ENCODE peak calls at places on chromosomes 5 and 9, in ten cellular contexts. One of them, this sample, is unnamed.

GRCh38 chr9:17018001-17018491 is 116.8 kb upstream of the CNTLN start:
- DNase-seq in A549: no peak
- DNase-seq in hepatocyte: no peak
- DNase-seq in IMR-90: peak; percentile 75
- DNase-seq in cardiac fibroblast: peak; percentile 32
- DNase-seq in brain microvascular endothelial cell: peak; percentile 7
- DNase-seq in epithelial cell of proximal tubule: no peak
- DNase-seq in PC-9: no peak
- DNase-seq in cardiac muscle cell: no peak
- DNase-seq in choroid plexus epithelial cell: peak; percentile 14
- DNase-seq in this sample: peak; percentile 31

GRCh38 chr5:142958933-142959682 is 188.9 kb downstream of the ARHGAP26 start:
- DNase-seq in brain microvascular endothelial cell: no peak
- DNase-seq in A549: no peak
- DNase-seq in PC-9: no peak
- DNase-seq in epithelial cell of proximal tubule: no peak
- DNase-seq in cardiac muscle cell: no peak
- DNase-seq in choroid plexus epithelial cell: no peak
- DNase-seq in cardiac fibroblast: no peak
- DNase-seq in hepatocyte: no peak
- DNase-seq in IMR-90: no peak
- DNase-seq in this sample: no peak

GRCh38 chr9:27654629-27655285 is 81.5 kb upstream of the C9orf72 start:
- DNase-seq in cardiac muscle cell: no peak
- DNase-seq in A549: no peak
- DNase-seq in PC-9: no peak
- DNase-seq in epithelial cell of proximal tubule: no peak
- DNase-seq in hepatocyte: no peak
- DNase-seq in IMR-90: no peak
- DNase-seq in brain microvascular endothelial cell: no peak
- DNase-seq in cardiac fibroblast: no peak
- DNase-seq in choroid plexus epithelial cell: no peak
- DNase-seq in this sample: no peak

GRCh38 chr9:7665874-7666273 is 133.7 kb downstream of the DMAC1 start:
- DNase-seq in A549: no peak
- DNase-seq in brain microvascular endothelial cell: no peak
- DNase-seq in cardiac fibroblast: no peak
- DNase-seq in epithelial cell of proximal tubule: no peak
- DNase-seq in PC-9: no peak
- DNase-seq in choroid plexus epithelial cell: no peak
- DNase-seq in hepatocyte: no peak
- DNase-seq in cardiac muscle cell: no peak
- DNase-seq in IMR-90: no peak
- DNase-seq in this sample: no peak

GRCh38 chr9:122053951-122054350 is 39.2 kb downstream of the TTLL11 start:
- DNase-seq in hepatocyte: no peak
- DNase-seq in epithelial cell of proximal tubule: no peak
- DNase-seq in cardiac muscle cell: no peak
- DNase-seq in cardiac fibroblast: no peak
- DNase-seq in brain microvascular endothelial cell: no peak
- DNase-seq in IMR-90: no peak
- DNase-seq in PC-9: no peak
- DNase-seq in choroid plexus epithelial cell: no peak
- DNase-seq in A549: no peak
- DNase-seq in this sample: no peak

GRCh38 chr9:110065527-110065926 is 142.4 kb downstream of the C9orf152 start:
- DNase-seq in IMR-90: peak; percentile 66
- DNase-seq in choroid plexus epithelial cell: peak; percentile 87
- DNase-seq in cardiac fibroblast: peak; percentile 86
- DNase-seq in hepatocyte: no peak
- DNase-seq in cardiac muscle cell: no peak
- DNase-seq in A549: no peak
- DNase-seq in PC-9: no peak
- DNase-seq in brain microvascular endothelial cell: no peak
- DNase-seq in epithelial cell of proximal tubule: no peak
- DNase-seq in this sample: no peak

GRCh38 chr5:143576721-143577484 is 173.4 kb upstream of the NR3C1 start:
- DNase-seq in cardiac fibroblast: peak; percentile 87
- DNase-seq in IMR-90: peak; percentile 85
- DNase-seq in cardiac muscle cell: no peak
- DNase-seq in hepatocyte: peak; percentile 52
- DNase-seq in A549: no peak
- DNase-seq in choroid plexus epithelial cell: peak; percentile 92
- DNase-seq in brain microvascular endothelial cell: peak; percentile 68
- DNase-seq in epithelial cell of proximal tubule: no peak
- DNase-seq in PC-9: no peak
- DNase-seq in this sample: peak; percentile 54

GRCh38 chr5:172427202-172427601 is 27.1 kb downstream of the SH3PXD2B start:
- DNase-seq in brain microvascular endothelial cell: no peak
- DNase-seq in A549: no peak
- DNase-seq in choroid plexus epithelial cell: no peak
- DNase-seq in PC-9: no peak
- DNase-seq in cardiac muscle cell: no peak
- DNase-seq in IMR-90: no peak
- DNase-seq in hepatocyte: no peak
- DNase-seq in epithelial cell of proximal tubule: no peak
- DNase-seq in cardiac fibroblast: no peak
- DNase-seq in this sample: no peak

GRCh38 chr5:136058031-136058971 is 29.5 kb downstream of the TGFBI start:
- DNase-seq in brain microvascular endothelial cell: peak; percentile 98
- DNase-seq in choroid plexus epithelial cell: peak; percentile 98
- DNase-seq in PC-9: peak; percentile 72
- DNase-seq in IMR-90: peak; percentile 100
- DNase-seq in hepatocyte: peak; percentile 93
- DNase-seq in cardiac fibroblast: peak; percentile 98
- DNase-seq in epithelial cell of proximal tubule: no peak
- DNase-seq in A549: peak; percentile 70
- DNase-seq in cardiac muscle cell: no peak
- DNase-seq in this sample: peak; percentile 90

GRCh38 chr9:14962193-14962899 is 52.1 kb upstream of the FREM1 start:
- DNase-seq in hepatocyte: no peak
- DNase-seq in cardiac fibroblast: no peak
- DNase-seq in epithelial cell of proximal tubule: no peak
- DNase-seq in IMR-90: no peak
- DNase-seq in choroid plexus epithelial cell: no peak
- DNase-seq in cardiac muscle cell: no peak
- DNase-seq in brain microvascular endothelial cell: no peak
- DNase-seq in PC-9: peak; percentile 43
- DNase-seq in A549: no peak
- DNase-seq in this sample: no peak

GRCh38 chr5:76473676-76474075 is 70.6 kb downstream of the IQGAP2 start:
- DNase-seq in choroid plexus epithelial cell: no peak
- DNase-seq in brain microvascular endothelial cell: no peak
- DNase-seq in epithelial cell of proximal tubule: no peak
- DNase-seq in IMR-90: no peak
- DNase-seq in PC-9: no peak
- DNase-seq in cardiac fibroblast: no peak
- DNase-seq in hepatocyte: no peak
- DNase-seq in cardiac muscle cell: no peak
- DNase-seq in A549: no peak
- DNase-seq in this sample: no peak

GRCh38 chr9:2800385-2801179 is 43.3 kb downstream of the PUM3 start:
- DNase-seq in A549: no peak
- DNase-seq in PC-9: no peak
- DNase-seq in cardiac muscle cell: peak; percentile 41
- DNase-seq in brain microvascular endothelial cell: no peak
- DNase-seq in hepatocyte: peak; percentile 47
- DNase-seq in IMR-90: peak; percentile 36
- DNase-seq in epithelial cell of proximal tubule: no peak
- DNase-seq in cardiac fibroblast: peak; percentile 56
- DNase-seq in choroid plexus epithelial cell: peak; percentile 69
- DNase-seq in this sample: no peak

GRCh38 chr9:3931996-3932906 is 367.6 kb downstream of the GLIS3 start:
- DNase-seq in cardiac fibroblast: peak; percentile 37
- DNase-seq in IMR-90: peak; percentile 43
- DNase-seq in choroid plexus epithelial cell: peak; percentile 40
- DNase-seq in A549: no peak
- DNase-seq in cardiac muscle cell: no peak
- DNase-seq in PC-9: no peak
- DNase-seq in brain microvascular endothelial cell: no peak
- DNase-seq in epithelial cell of proximal tubule: no peak
- DNase-seq in hepatocyte: no peak
- DNase-seq in this sample: no peak

GRCh38 chr5:1654786-1655495 is 131.2 kb upstream of the LPCAT1 start:
- DNase-seq in brain microvascular endothelial cell: no peak
- DNase-seq in hepatocyte: no peak
- DNase-seq in PC-9: no peak
- DNase-seq in A549: no peak
- DNase-seq in epithelial cell of proximal tubule: no peak
- DNase-seq in cardiac fibroblast: no peak
- DNase-seq in cardiac muscle cell: no peak
- DNase-seq in IMR-90: no peak
- DNase-seq in choroid plexus epithelial cell: no peak
- DNase-seq in this sample: no peak

GRCh38 chr9:89465726-89466308 is 32.1 kb downstream of the SEMA4D start:
- DNase-seq in choroid plexus epithelial cell: no peak
- DNase-seq in IMR-90: no peak
- DNase-seq in cardiac fibroblast: no peak
- DNase-seq in brain microvascular endothelial cell: no peak
- DNase-seq in epithelial cell of proximal tubule: no peak
- DNase-seq in cardiac muscle cell: no peak
- DNase-seq in PC-9: no peak
- DNase-seq in hepatocyte: no peak
- DNase-seq in A549: no peak
- DNase-seq in this sample: no peak

GRCh38 chr9:98263482-98264357 is 8.3 kb upstream of the TBC1D2 start:
- DNase-seq in cardiac muscle cell: peak; percentile 81
- DNase-seq in PC-9: peak; percentile 59
- DNase-seq in choroid plexus epithelial cell: peak; percentile 91
- DNase-seq in IMR-90: peak; percentile 84
- DNase-seq in brain microvascular endothelial cell: peak; percentile 79
- DNase-seq in epithelial cell of proximal tubule: no peak
- DNase-seq in A549: peak; percentile 74
- DNase-seq in hepatocyte: peak; percentile 84
- DNase-seq in cardiac fibroblast: peak; percentile 89
- DNase-seq in this sample: peak; percentile 61

GRCh38 chr9:134616341-134616740 is 25.3 kb upstream of the COL5A1 start:
- DNase-seq in PC-9: no peak
- DNase-seq in epithelial cell of proximal tubule: no peak
- DNase-seq in hepatocyte: no peak
- DNase-seq in A549: no peak
- DNase-seq in choroid plexus epithelial cell: no peak
- DNase-seq in IMR-90: no peak
- DNase-seq in brain microvascular endothelial cell: no peak
- DNase-seq in cardiac fibroblast: no peak
- DNase-seq in cardiac muscle cell: no peak
- DNase-seq in this sample: no peak

GRCh38 chr9:77954619-77955018 is 77.0 kb downstream of the GNAQ start:
- DNase-seq in PC-9: no peak
- DNase-seq in cardiac fibroblast: no peak
- DNase-seq in A549: no peak
- DNase-seq in brain microvascular endothelial cell: no peak
- DNase-seq in choroid plexus epithelial cell: no peak
- DNase-seq in epithelial cell of proximal tubule: no peak
- DNase-seq in cardiac muscle cell: no peak
- DNase-seq in hepatocyte: no peak
- DNase-seq in IMR-90: no peak
- DNase-seq in this sample: no peak

DNA sequence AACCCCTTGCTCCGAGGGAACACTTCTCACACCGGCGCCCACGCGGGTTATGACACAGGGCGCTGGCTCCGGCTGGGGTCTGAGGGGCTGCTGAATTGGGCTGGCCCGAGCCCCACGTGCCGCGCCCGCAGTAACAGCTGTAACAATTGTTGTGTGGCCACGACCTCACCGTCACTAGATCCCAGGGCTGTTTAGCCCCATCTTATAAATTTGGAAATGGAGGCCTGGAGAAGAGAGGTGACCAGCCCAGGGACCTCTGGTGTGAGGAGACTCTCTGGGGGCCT is 2.0 kb downstream of the EGFL7 start:
- DNase-seq in brain microvascular endothelial cell: no peak
- DNase-seq in cardiac fibroblast: no peak
- DNase-seq in PC-9: no peak
- DNase-seq in A549: no peak
- DNase-seq in cardiac muscle cell: no peak
- DNase-seq in epithelial cell of proximal tubule: no peak
- DNase-seq in IMR-90: no peak
- DNase-seq in choroid plexus epithelial cell: no peak
- DNase-seq in hepatocyte: no peak
- DNase-seq in this sample: no peak
- H3K4me3 ChIP-seq in brain microvascular endothelial cell: no peak overlapping the region
- H3K4me3 ChIP-seq in cardiac fibroblast: peak overlapping the region; percentile 44
- H3K4me3 ChIP-seq in PC-9: no peak overlapping the region
- H3K4me3 ChIP-seq in A549: peak overlapping the region; percentile 68
- H3K4me3 ChIP-seq in cardiac muscle cell: no peak overlapping the region
- H3K4me3 ChIP-seq in epithelial cell of proximal tubule: no peak overlapping the region
- H3K4me3 ChIP-seq in IMR-90: no peak overlapping the region
- H3K4me3 ChIP-seq in choroid plexus epithelial cell: no peak overlapping the region
- H3K4me3 ChIP-seq in hepatocyte: no peak overlapping the region
- H3K4me3 ChIP-seq in this sample: no peak overlapping the region

GRCh38 chr5:139155333-139155732 is 42.8 kb downstream of the SIL1 start:
- DNase-seq in PC-9: no peak
- DNase-seq in epithelial cell of proximal tubule: no peak
- DNase-seq in cardiac fibroblast: no peak
- DNase-seq in brain microvascular endothelial cell: no peak
- DNase-seq in hepatocyte: no peak
- DNase-seq in IMR-90: no peak
- DNase-seq in A549: no peak
- DNase-seq in choroid plexus epithelial cell: no peak
- DNase-seq in cardiac muscle cell: no peak
- DNase-seq in this sample: no peak
- TF ChIP-seq CTCF in PC-9: no peak
- TF ChIP-seq CTCF in epithelial cell of proximal tubule: no peak
- TF ChIP-seq CTCF in cardiac fibroblast: no peak
- TF ChIP-seq CTCF in brain microvascular endothelial cell: no peak
- TF ChIP-seq CTCF in hepatocyte: no peak
- TF ChIP-seq CTCF in IMR-90: no peak
- TF ChIP-seq CTCF in A549: no peak
- TF ChIP-seq CTCF in choroid plexus epithelial cell: no peak
- TF ChIP-seq CTCF in cardiac muscle cell: no peak
- TF ChIP-seq CTCF in this sample: no peak

GRCh38 chr5:151208481-151208914 is 15.4 kb downstream of the CCDC69 start:
- DNase-seq in brain microvascular endothelial cell: no peak
- DNase-seq in PC-9: no peak
- DNase-seq in cardiac fibroblast: peak; percentile 25
- DNase-seq in A549: no peak
- DNase-seq in choroid plexus epithelial cell: no peak
- DNase-seq in epithelial cell of proximal tubule: no peak
- DNase-seq in cardiac muscle cell: no peak
- DNase-seq in IMR-90: no peak
- DNase-seq in hepatocyte: no peak
- DNase-seq in this sample: no peak
- H3K4me3 ChIP-seq in brain microvascular endothelial cell: no peak overlapping the region
- H3K4me3 ChIP-seq in PC-9: no peak overlapping the region
- H3K4me3 ChIP-seq in cardiac fibroblast: no peak overlapping the region
- H3K4me3 ChIP-seq in A549: no peak overlapping the region
- H3K4me3 ChIP-seq in choroid plexus epithelial cell: no peak overlapping the region
- H3K4me3 ChIP-seq in epithelial cell of proximal tubule: no peak overlapping the region
- H3K4me3 ChIP-seq in cardiac muscle cell: no peak overlapping the region
- H3K4me3 ChIP-seq in IMR-90: no peak overlapping the region
- H3K4me3 ChIP-seq in hepatocyte: no peak overlapping the region
- H3K4me3 ChIP-seq in this sample: no peak overlapping the region

DNA sequence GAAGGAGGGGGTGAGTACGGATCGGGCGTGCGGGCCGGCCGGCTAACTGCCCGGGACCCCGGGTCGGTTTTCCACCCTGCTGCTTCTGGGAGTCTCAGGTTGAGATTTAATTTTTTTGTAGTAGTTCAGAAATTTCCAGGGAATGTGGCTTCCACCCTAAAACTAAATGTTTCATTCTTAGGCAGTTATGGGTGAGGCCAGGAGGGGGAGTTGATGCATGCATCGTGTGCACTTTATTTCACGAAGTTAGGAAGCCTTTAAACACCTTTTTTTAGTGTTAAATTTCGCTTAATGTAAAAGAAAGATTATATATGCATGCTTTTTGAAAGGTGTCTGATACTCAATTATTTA is 914 bp downstream of the CDK9 start:
- DNase-seq in A549: no peak
- DNase-seq in cardiac fibroblast: peak; percentile 45
- DNase-seq in hepatocyte: no peak
- DNase-seq in epithelial cell of proximal tubule: no peak
- DNase-seq in brain microvascular endothelial cell: no peak
- DNase-seq in PC-9: no peak
- DNase-seq in choroid plexus epithelial cell: peak; percentile 53
- DNase-seq in cardiac muscle cell: no peak
- DNase-seq in IMR-90: no peak
- DNase-seq in this sample: no peak
- TF ChIP-seq CTCF in A549: peak; percentile 50
- TF ChIP-seq CTCF in cardiac fibroblast: peak; percentile 54
- TF ChIP-seq CTCF in hepatocyte: peak; percentile 47
- TF ChIP-seq CTCF in epithelial cell of proximal tubule: peak; percentile 57
- TF ChIP-seq CTCF in brain microvascular endothelial cell: peak; percentile 67
- TF ChIP-seq CTCF in PC-9: peak; percentile 65
- TF ChIP-seq CTCF in choroid plexus epithelial cell: peak; percentile 69
- TF ChIP-seq CTCF in cardiac muscle cell: peak; percentile 54
- TF ChIP-seq CTCF in IMR-90: peak; percentile 48
- TF ChIP-seq CTCF in this sample: peak; percentile 60

This sample was measured in astrocyte of the cerebellum.